ENCODE peak calls at places on chromosomes 3 and 15, in five cellular contexts. U is astrocyte of the cerebellum, S is progenitor cell of endocrine pancreas, I is nephron progenitor cell, Y is body of pancreas. B is an unnamed sample.

GRCh38 chr3:37935756-37936666 is 54.6 kb upstream of the VILL start:
- DNase-seq in S (no peak), U (peak), I (no peak), Y (no peak), B (no peak)

GRCh38 chr15:78007965-78008886 is 69.3 kb downstream of the TBC1D2B start:
- DNase-seq in Y (peak), U (peak), S (no peak), I (no peak), B (no peak)

GRCh38 chr3:124520970-124521369 is 209.3 kb upstream of the UMPS start:
- DNase-seq in Y (no peak), I (no peak), S (no peak), U (no peak), B (no peak)

GRCh38 chr3:141529256-141530132 is 42.7 kb downstream of the RASA2 start:
- DNase-seq in S (no peak), I (no peak), U (no peak), Y (no peak), B (no peak)

GRCh38 chr3:132290833-132291232 is 26.4 kb upstream of the ACP3 start:
- DNase-seq in I (no peak), S (no peak), U (no peak), Y (no peak), B (no peak)

GRCh38 chr3:78604328-78604727 is 1163.5 kb downstream of the ROBO1 start:
- DNase-seq in U (peak), I (no peak), Y (no peak), S (no peak), B (no peak)

GRCh38 chr3:132509506-132509905 is 87.6 kb upstream of the ACKR4 start:
- DNase-seq in U (no peak), I (no peak), S (no peak), Y (no peak), B (no peak)

GRCh38 chr15:47402829-47403228 is 314.5 kb upstream of the SEMA6D start:
- DNase-seq in Y (no peak), U (no peak), I (no peak), S (no peak), B (no peak)

GRCh38 chr3:196968233-196969000 is at the start of gene PIGZ:
- DNase-seq in S (peak), I (peak), U (no peak), Y (peak), B (peak)

GRCh38 chr3:197002701-197003454 is 26.7 kb downstream of the MELTF start:
- DNase-seq in I (peak), U (no peak), S (peak), Y (peak), B (peak)

GRCh38 chr15:75725021-75725718 is 12.5 kb upstream of the CSPG4 start:
- DNase-seq in I (no peak), S (no peak), Y (no peak), U (no peak), B (no peak)

GRCh38 chr3:84963137-84963536 is 4.3 kb downstream of the CADM2 start:
- DNase-seq in U (no peak), S (no peak), I (no peak), Y (no peak), B (no peak)

GRCh38 chr15:101689901-101690300 is 34.4 kb downstream of the TARS3 start:
- DNase-seq in Y (no peak), U (no peak), I (no peak), S (no peak), B (no peak)

GRCh38 chr3:60651799-60652198 is 599.5 kb downstream of the FHIT start:
- DNase-seq in U (no peak), S (no peak), Y (no peak), I (no peak), B (no peak)

GRCh38 chr3:179694731-179695130 is 41.9 kb downstream of the USP13 start:
- DNase-seq in I (no peak), U (no peak), S (no peak), Y (no peak), B (no peak)

GRCh38 chr3:46612324-46612723 is at the start of gene FAM240A:
- DNase-seq in U (no peak), Y (no peak), S (no peak), I (peak), B (no peak)

GRCh38 chr15:40379853-40380252 is 2.7 kb upstream of the KNSTRN start:
- DNase-seq in S (no peak), Y (peak), I (no peak), U (peak), B (no peak)

GRCh38 chr3:9098716-9099675 is 135.7 kb upstream of the RAD18 start:
- DNase-seq in S (no peak), I (no peak), U (no peak), Y (no peak), B (no peak)

GRCh38 chr3:33218446-33219174 is at the start of gene SUSD5:
- DNase-seq in U (no peak), S (peak), Y (no peak), I (peak), B (peak)

GRCh38 chr3:111829023-111829422 is 30.0 kb upstream of the PHLDB2 start:
- DNase-seq in I (no peak), U (no peak), S (no peak), Y (no peak), B (no peak)

GRCh38 chr3:195911946-195912270 is 3.6 kb upstream of the TNK2 start:
- DNase-seq in I (no peak), U (no peak), Y (no peak), S (no peak), B (no peak)

GRCh38 chr3:177358968-177359600 is 161.8 kb upstream of the TBL1XR1 start:
- DNase-seq in S (peak), Y (no peak), I (peak), U (no peak), B (peak)

GRCh38 chr3:98450372-98450771 is 12.6 kb upstream of the OR5K1 start:
- DNase-seq in Y (no peak), U (no peak), I (no peak), S (no peak), B (no peak)

GRCh38 chr15:39404767-39405173 is 176.1 kb upstream of the THBS1 start:
- DNase-seq in S (no peak), I (no peak), Y (no peak), U (peak), B (no peak)

GRCh38 chr3:45611619-45612018 is 17.1 kb downstream of the LIMD1 start:
- DNase-seq in I (no peak), Y (no peak), U (no peak), S (no peak), B (no peak)

GRCh38 chr3:127780536-127781400 is 41.5 kb downstream of the MGLL start:
- DNase-seq in Y (no peak), U (no peak), I (no peak), S (no peak), B (no peak)

GRCh38 chr15:60799885-60800728 is 321.2 kb upstream of the ICE2 start:
- DNase-seq in I (no peak), S (no peak), Y (no peak), U (no peak), B (no peak)

GRCh38 chr15:92797168-92798052 is 102.7 kb upstream of the CHD2 start:
- DNase-seq in Y (peak), U (peak), S (no peak), I (peak), B (no peak)

GRCh38 chr3:155805204-155805801 is 775 bp downstream of the C3orf33 start:
- DNase-seq in S (no peak), U (no peak), I (peak), Y (peak), B (no peak)

GRCh38 chr3:38460377-38461085 is 6.8 kb downstream of the ACVR2B start:
- DNase-seq in I (no peak), U (no peak), S (no peak), Y (no peak), B (no peak)

GRCh38 chr3:172261053-172261452 is 187.2 kb downstream of the GHSR start:
- DNase-seq in Y (no peak), U (no peak), I (no peak), S (no peak), B (no peak)

GRCh38 chr3:184816654-184817053 is 4.7 kb downstream of the VPS8 start:
- DNase-seq in Y (no peak), U (no peak), I (no peak), S (no peak), B (no peak)
- TF ChIP-seq CTCF in Y (no peak), U (no peak), I (no peak), S (no peak), B (no peak)

DNA sequence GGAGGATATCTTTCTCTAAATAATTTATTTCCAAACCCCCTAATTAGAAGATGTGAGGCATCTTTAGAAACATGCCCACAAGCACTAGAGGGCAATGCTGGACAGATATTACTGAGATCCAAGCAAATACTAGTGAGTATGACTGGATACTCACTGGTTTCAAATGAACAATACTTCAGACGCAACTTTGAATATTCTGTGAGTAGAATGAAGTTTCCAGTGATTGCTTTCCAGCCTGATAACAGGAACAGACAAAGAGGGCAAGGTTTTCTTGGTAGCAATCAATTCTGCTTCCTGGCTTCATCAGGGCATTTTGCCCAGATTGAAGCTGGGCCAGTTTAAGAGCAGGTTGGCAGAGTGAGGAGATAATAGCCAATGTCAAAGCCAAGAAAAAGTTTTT is 442.6 kb upstream of the PDZRN3 start:
- DNase-seq in Y (no peak), I (no peak), U (no peak), S (no peak), B (no peak)
- TF ChIP-seq CTCF in Y (no peak), I (no peak), U (peak), S (peak), B (no peak)

GRCh38 chr15:31892513-31892912 is 137.8 kb upstream of the CHRNA7 start:
- DNase-seq in U (no peak), S (no peak), I (no peak), Y (no peak), B (no peak)

GRCh38 chr15:31897746-31898145 is 132.6 kb upstream of the CHRNA7 start:
- DNase-seq in Y (no peak), I (no peak), U (no peak), S (no peak), B (no peak)

DNA sequence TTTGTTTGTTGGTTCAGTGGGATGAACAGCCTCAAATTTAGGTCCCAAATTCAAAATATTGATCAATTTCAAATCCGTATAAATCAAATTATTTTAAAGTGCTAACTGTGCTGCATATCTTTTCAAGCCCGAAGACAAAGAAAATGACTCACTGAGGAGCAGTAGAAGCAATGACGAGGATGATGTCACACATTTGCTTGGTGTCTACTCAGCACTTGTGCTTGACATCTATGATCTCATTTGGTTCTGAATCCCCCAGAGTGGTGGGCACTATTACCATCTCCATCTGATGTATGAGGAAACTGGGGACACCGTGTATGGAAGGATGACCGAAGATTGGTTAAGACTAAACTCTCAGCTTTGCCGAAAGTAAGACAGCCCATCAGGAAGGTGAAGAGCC is 136.5 kb upstream of the CHRNA7 start:
- DNase-seq in S (no peak), I (no peak), Y (no peak), U (no peak), B (no peak)
- TF ChIP-seq CTCF in S (no peak), I (no peak), Y (no peak), U (no peak), B (no peak)

GRCh38 chr3:17747184-17747889 is 4.9 kb upstream of the TBC1D5 start:
- DNase-seq in S (no peak), I (peak), Y (no peak), U (no peak), B (no peak)
- TF ChIP-seq CTCF in S (no peak), I (no peak), Y (no peak), U (no peak), B (no peak)

DNA sequence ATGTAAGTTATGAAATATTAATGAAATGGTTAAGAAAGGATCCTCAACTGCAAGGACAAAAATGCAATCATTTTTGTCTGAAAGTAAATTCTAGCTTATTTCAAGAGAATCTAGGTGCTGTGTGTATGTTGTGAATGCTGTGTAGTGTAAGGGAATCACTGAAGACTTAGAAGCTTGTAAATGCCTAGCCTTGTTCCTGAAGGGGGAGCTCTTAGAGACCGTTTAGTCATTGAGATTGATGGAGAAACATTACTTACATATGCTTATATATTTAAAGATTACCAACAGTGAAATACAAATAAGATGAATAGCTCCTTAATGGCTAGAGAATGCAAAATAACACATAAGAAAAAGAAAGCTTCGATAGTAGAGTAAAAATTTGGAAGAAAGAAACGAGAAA is 67.9 kb downstream of the CNTN4 start:
- DNase-seq in I (no peak), S (no peak), Y (no peak), U (no peak), B (no peak)
- TF ChIP-seq CTCF in I (peak), S (peak), Y (no peak), U (peak), B (no peak)

GRCh38 chr15:56291741-56292140 is 48.1 kb upstream of the RFX7 start:
- DNase-seq in Y (no peak), I (no peak), S (no peak), U (no peak), B (no peak)

GRCh38 chr15:56281145-56281544 is 37.5 kb upstream of the RFX7 start:
- DNase-seq in Y (no peak), I (no peak), S (no peak), U (no peak), B (no peak)

DNA sequence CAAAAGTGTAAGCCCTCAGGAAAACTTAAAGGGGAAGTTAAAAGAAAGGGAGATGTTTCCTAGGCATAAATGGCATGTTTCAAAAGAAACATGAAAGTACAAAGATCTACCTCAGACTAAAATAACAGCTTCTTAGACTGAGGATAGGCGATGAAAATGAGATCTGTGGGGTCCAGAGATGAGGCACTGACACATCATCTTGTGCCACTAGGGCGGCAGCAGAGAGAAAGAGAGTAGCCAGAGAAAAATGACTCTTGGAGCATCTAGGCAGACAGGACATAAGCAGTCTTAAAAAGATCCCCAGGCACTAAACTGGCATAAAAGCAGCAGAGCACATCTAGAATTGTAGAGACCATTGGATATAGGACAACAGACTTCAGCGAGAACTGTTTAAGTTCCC is 42.5 kb upstream of the RFX7 start:
- DNase-seq in I (no peak), Y (no peak), U (no peak), S (no peak), B (no peak)
- TF ChIP-seq CTCF in I (no peak), Y (no peak), U (peak), S (no peak), B (no peak)